ENCODE peak calls at places on chromosomes 13 and 19, in four cellular contexts. One of them, this sample, is unnamed.

GRCh38 chr19:52518646-52519045 is 8.8 kb upstream of the ZNF808 start:
- DNase-seq in GM12891: no peak
- DNase-seq in body of pancreas: no peak
- DNase-seq in K562: no peak
- DNase-seq in this sample: no peak

GRCh38 chr13:112643759-112644459 is 45.9 kb upstream of the ATP11A start:
- DNase-seq in GM12891: no peak
- DNase-seq in body of pancreas: peak
- DNase-seq in K562: no peak
- DNase-seq in this sample: no peak

GRCh38 chr13:40672310-40673060 is 6.0 kb upstream of the FOXO1 start:
- DNase-seq in GM12891: no peak
- DNase-seq in body of pancreas: peak
- DNase-seq in K562: peak
- DNase-seq in this sample: peak

GRCh38 chr13:113044431-113045114 is 61.0 kb upstream of the F7 start:
- DNase-seq in GM12891: no peak
- DNase-seq in body of pancreas: no peak
- DNase-seq in K562: no peak
- DNase-seq in this sample: no peak

GRCh38 chr13:101283782-101284181 is 132.5 kb downstream of the NALCN start:
- DNase-seq in GM12891: no peak
- DNase-seq in body of pancreas: no peak
- DNase-seq in K562: no peak
- DNase-seq in this sample: no peak

GRCh38 chr13:85148009-85148408 is 651.2 kb downstream of the SLITRK6 start:
- DNase-seq in GM12891: no peak
- DNase-seq in body of pancreas: no peak
- DNase-seq in K562: no peak
- DNase-seq in this sample: no peak

GRCh38 chr19:14433454-14434156 is 499 bp downstream of the PKN1 start:
- DNase-seq in GM12891: no peak
- DNase-seq in body of pancreas: peak
- DNase-seq in K562: no peak
- DNase-seq in this sample: peak

GRCh38 chr13:112619730-112620639 is 32.0 kb upstream of the TUBGCP3 start:
- DNase-seq in GM12891: no peak
- DNase-seq in body of pancreas: no peak
- DNase-seq in K562: peak
- DNase-seq in this sample: peak

GRCh38 chr19:52198678-52199077 is 8.8 kb downstream of the PPP2R1A start:
- DNase-seq in GM12891: no peak
- DNase-seq in body of pancreas: no peak
- DNase-seq in K562: no peak
- DNase-seq in this sample: no peak

GRCh38 chr13:114108894-114109293 is 23.5 kb downstream of the RASA3 start:
- DNase-seq in GM12891: no peak
- DNase-seq in body of pancreas: no peak
- DNase-seq in K562: no peak
- DNase-seq in this sample: no peak

GRCh38 chr13:81874253-81874652 is 1533.3 kb upstream of the SPRY2 start:
- DNase-seq in GM12891: no peak
- DNase-seq in body of pancreas: no peak
- DNase-seq in K562: no peak
- DNase-seq in this sample: no peak

GRCh38 chr13:81874681-81875661 is 1534.0 kb upstream of the SPRY2 start:
- DNase-seq in GM12891: no peak
- DNase-seq in body of pancreas: no peak
- DNase-seq in K562: no peak
- DNase-seq in this sample: no peak

DNA sequence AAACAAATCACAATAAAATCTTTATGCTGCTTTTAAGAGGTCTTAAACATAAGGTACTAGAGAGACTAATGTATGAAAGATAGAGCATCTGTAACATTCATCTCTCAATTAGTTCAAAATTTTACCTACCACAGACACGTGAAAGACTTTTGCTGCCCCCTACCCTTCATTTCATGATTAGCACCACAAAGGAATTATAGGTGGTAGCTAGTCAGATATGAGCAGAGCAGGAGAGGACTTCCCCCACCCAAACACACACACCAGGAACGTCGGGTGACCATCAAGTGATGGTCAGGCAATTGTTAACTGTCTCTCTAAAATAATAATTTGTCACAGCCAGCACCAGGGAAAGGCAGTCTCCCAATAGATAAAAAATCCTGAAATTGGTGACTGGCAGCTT is 1531.7 kb upstream of the SPRY2 start:
- DNase-seq in GM12891: no peak
- DNase-seq in body of pancreas: no peak
- DNase-seq in K562: no peak
- DNase-seq in this sample: no peak
- TF ChIP-seq POLR2A in GM12891: no peak
- TF ChIP-seq POLR2A in body of pancreas: no peak
- TF ChIP-seq POLR2A in K562: no peak
- TF ChIP-seq POLR2A in this sample: no peak

DNA sequence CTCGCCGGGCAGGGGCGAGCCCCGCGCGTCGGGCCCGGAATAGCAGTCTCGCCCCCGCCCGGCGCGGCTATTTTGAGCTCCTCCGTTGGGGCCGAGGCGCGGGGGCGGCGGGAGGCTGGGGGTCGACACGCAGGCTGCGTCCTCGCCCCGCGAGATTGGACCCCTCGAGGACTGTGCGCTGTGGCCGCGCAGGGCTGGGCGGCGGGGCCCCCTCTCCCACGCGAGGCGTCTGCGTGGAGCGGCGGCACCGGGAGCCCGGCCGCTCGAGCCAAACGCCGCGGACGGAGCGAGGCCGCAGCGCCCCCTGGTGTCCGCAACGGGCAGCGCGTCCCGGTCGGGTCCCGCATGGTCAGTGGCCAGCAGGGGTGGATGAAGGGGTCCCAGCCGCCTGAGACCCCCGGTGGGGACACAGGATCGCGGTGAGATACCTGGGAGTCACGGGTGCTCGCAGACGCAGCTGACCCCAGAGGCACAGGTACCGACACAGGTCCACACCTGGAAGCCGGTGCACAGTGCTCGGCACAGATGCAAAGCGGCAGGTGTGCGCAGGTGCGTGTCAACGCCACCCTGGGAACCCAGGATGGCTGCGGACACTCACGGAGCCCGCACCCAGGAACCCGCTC is 2.2 kb upstream of the CIRBP start:
- DNase-seq in GM12891: no peak
- DNase-seq in body of pancreas: peak
- DNase-seq in K562: no peak
- DNase-seq in this sample: peak
- TF ChIP-seq POLR2A in GM12891: no peak
- TF ChIP-seq POLR2A in body of pancreas: no peak
- TF ChIP-seq POLR2A in K562: no peak
- TF ChIP-seq POLR2A in this sample: no peak

GRCh38 chr19:34480971-34481821 is at the start of gene WTIP:
- DNase-seq in GM12891: no peak
- DNase-seq in body of pancreas: peak
- DNase-seq in K562: no peak
- DNase-seq in this sample: no peak
- TF ChIP-seq POLR2A in GM12891: no peak
- TF ChIP-seq POLR2A in body of pancreas: no peak
- TF ChIP-seq POLR2A in K562: no peak
- TF ChIP-seq POLR2A in this sample: no peak

DNA sequence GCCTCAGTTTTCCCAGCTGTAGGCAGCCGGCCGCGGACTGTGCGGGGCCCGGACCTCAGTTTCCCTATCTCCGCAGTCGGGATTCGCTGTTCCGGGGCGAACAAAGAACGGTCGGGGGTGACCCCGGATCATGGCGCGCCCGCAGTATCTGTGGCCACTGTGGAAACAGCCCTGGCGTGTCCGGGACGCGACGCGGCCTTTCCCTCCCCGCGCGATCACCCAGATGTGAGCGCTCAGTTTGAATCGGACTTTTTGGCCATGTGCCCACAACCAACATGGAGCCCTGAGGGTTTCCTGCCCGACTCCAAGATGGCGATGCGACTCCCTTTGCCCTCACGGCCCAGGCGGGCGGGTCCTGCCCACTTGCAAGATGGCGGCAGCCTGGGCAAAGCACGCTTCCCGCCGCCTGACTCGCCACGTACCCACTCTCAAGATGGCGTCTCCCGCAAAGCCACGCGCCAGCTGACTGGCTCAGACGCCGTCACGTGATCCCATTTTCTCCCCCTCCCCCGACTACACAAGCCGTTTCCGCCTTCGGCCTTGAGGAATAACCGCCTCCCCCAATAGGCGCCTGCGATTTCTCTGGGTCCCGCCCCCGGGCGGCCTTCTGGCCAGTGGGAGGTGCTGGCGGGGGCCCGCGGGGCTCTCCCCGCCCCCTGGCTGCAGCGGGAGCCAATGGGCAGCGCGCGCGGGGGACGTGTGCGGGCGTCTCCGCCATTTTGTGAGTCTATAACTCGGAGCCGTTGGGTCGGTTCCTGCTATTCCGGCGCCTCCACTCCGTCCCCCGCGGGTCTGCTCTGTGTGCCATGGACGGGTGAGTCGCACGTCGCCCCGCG is at the start of gene PTBP1:
- DNase-seq in GM12891: peak
- DNase-seq in body of pancreas: peak
- DNase-seq in K562: peak
- DNase-seq in this sample: peak
- TF ChIP-seq POLR2A in GM12891: peak
- TF ChIP-seq POLR2A in body of pancreas: peak
- TF ChIP-seq POLR2A in K562: peak
- TF ChIP-seq POLR2A in this sample: peak

GRCh38 chr19:37654833-37655688 is at the start of gene ZFP30:
- DNase-seq in GM12891: peak
- DNase-seq in body of pancreas: peak
- DNase-seq in K562: peak
- DNase-seq in this sample: peak
- TF ChIP-seq POLR2A in GM12891: peak
- TF ChIP-seq POLR2A in body of pancreas: no peak
- TF ChIP-seq POLR2A in K562: peak
- TF ChIP-seq POLR2A in this sample: no peak

GRCh38 chr19:36212895-36213294 is 1.6 kb downstream of the ZNF565 start:
- DNase-seq in GM12891: no peak
- DNase-seq in body of pancreas: no peak
- DNase-seq in K562: no peak
- DNase-seq in this sample: no peak

GRCh38 chr19:36213793-36214387 is 575 bp downstream of the ZNF565 start:
- DNase-seq in GM12891: no peak
- DNase-seq in body of pancreas: no peak
- DNase-seq in K562: peak
- DNase-seq in this sample: no peak

GRCh38 chr19:36214388-36215275 is at the start of the genes ZNF146 and ZNF565:
- DNase-seq in GM12891: peak
- DNase-seq in body of pancreas: peak
- DNase-seq in K562: peak
- DNase-seq in this sample: peak

GRCh38 chr19:36210497-36210896 is 4.0 kb downstream of the ZNF565 start:
- DNase-seq in GM12891: no peak
- DNase-seq in body of pancreas: no peak
- DNase-seq in K562: no peak
- DNase-seq in this sample: no peak

DNA sequence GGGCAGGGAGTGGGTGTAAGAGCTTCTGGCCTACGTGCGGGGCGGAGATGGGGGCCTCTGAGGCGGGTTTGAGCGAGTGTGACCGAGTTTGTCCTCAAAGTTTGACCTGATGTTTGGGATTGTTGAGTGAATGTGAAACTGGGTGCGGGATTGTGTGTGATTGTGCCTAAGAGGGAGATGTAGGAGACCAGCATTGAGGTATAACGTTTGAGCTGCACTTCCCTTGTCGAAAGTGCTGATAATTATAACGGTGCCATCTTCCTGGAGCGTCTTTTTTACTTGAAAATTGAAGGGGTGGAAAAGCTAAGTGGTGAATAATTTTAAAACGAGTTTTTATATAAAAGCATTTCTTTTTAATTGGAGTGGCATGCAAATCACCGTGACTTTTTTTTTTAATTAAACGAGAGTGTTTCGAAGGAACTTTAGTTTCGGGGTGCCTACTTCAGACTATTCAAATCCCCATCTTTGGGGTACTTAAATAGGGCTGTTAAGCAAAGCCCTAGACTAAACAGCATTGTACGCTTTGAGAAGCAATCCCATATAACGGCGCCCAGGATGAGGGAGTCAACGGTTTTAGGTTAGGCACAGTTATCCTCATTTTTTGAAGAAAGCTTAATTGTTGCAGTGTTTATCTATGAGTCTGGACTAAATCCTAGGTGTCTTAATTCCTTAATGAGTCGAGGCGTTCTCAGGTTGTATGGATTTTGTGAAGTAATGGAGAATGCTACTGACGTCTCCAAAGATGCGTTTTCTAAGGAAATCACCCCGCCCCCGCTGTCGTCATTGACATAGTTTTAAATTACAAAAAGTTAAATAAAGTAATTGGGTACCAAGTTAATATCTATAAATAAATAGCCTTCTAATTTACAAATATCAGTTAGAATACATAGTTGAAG is 618 bp downstream of the ZNF146 start:
- DNase-seq in GM12891: no peak
- DNase-seq in body of pancreas: no peak
- DNase-seq in K562: no peak
- DNase-seq in this sample: peak
- TF ChIP-seq POLR2A in GM12891: no peak
- TF ChIP-seq POLR2A in body of pancreas: no peak
- TF ChIP-seq POLR2A in K562: peak
- TF ChIP-seq POLR2A in this sample: peak

DNA sequence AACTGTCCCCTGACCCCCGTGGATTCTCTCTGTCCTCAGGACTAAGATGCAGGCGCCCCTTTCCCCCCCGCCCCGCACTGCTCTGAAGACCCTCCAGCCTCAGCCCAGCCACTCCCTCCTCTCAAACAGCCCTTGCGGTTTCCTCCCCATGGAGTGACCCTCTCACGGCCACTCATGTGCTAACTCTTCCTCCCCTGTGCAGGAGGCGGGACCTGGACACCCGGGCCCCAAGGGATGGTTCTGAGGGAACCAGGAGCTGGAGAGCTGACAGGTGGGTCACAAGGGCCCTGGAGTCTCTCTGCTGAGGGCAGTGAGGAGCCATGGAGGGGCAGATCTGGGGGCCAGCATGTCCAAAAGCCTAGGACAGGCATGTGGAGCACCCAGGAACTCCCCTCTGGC is 1.9 kb downstream of the ISOC2 start:
- DNase-seq in GM12891: no peak
- DNase-seq in body of pancreas: no peak
- DNase-seq in K562: no peak
- DNase-seq in this sample: no peak
- TF ChIP-seq POLR2A in GM12891: no peak
- TF ChIP-seq POLR2A in body of pancreas: no peak
- TF ChIP-seq POLR2A in K562: no peak
- TF ChIP-seq POLR2A in this sample: no peak

GRCh38 chr19:45817010-45817724 is 2.1 kb upstream of the RSPH6A start:
- DNase-seq in GM12891: peak
- DNase-seq in body of pancreas: peak
- DNase-seq in K562: peak
- DNase-seq in this sample: peak
- TF ChIP-seq POLR2A in GM12891: no peak
- TF ChIP-seq POLR2A in body of pancreas: no peak
- TF ChIP-seq POLR2A in K562: no peak
- TF ChIP-seq POLR2A in this sample: no peak

This sample was measured in erythroblast.